ENCODE peak calls at places on chromosome 3, in five cellular contexts. One of them, this sample, is unnamed.

GRCh38 chr3:31903686-31904431 is 77.2 kb downstream of the OSBPL10 start:
- DNase-seq in CD4-positive, alpha-beta T cell: no peak
- DNase-seq in A549: no peak
- DNase-seq in left ventricle myocardium inferior: no peak
- DNase-seq in heart right ventricle: no peak
- DNase-seq in this sample: no peak

GRCh38 chr3:72213296-72214064 is 428.5 kb upstream of the PROK2 start:
- DNase-seq in heart right ventricle: no peak
- DNase-seq in CD4-positive, alpha-beta T cell: no peak
- DNase-seq in left ventricle myocardium inferior: no peak
- DNase-seq in A549: no peak
- DNase-seq in this sample: no peak

GRCh38 chr3:135736740-135737139 is 228.8 kb upstream of the PPP2R3A start:
- DNase-seq in CD4-positive, alpha-beta T cell: no peak
- DNase-seq in A549: no peak
- DNase-seq in left ventricle myocardium inferior: no peak
- DNase-seq in heart right ventricle: no peak
- DNase-seq in this sample: no peak

GRCh38 chr3:30277494-30277893 is 328.9 kb upstream of the TGFBR2 start:
- DNase-seq in left ventricle myocardium inferior: no peak
- DNase-seq in A549: no peak
- DNase-seq in heart right ventricle: no peak
- DNase-seq in CD4-positive, alpha-beta T cell: no peak
- DNase-seq in this sample: no peak

GRCh38 chr3:169295912-169296311 is 367.6 kb downstream of the MECOM start:
- DNase-seq in A549: no peak
- DNase-seq in CD4-positive, alpha-beta T cell: no peak
- DNase-seq in left ventricle myocardium inferior: no peak
- DNase-seq in heart right ventricle: no peak
- DNase-seq in this sample: no peak

GRCh38 chr3:88000853-88001252 is 58.0 kb downstream of the CGGBP1 start:
- DNase-seq in left ventricle myocardium inferior: no peak
- DNase-seq in A549: no peak
- DNase-seq in heart right ventricle: peak; percentile 12
- DNase-seq in CD4-positive, alpha-beta T cell: no peak
- DNase-seq in this sample: no peak

GRCh38 chr3:71214797-71215196 is 368.7 kb downstream of the FOXP1 start:
- DNase-seq in heart right ventricle: no peak
- DNase-seq in A549: no peak
- DNase-seq in CD4-positive, alpha-beta T cell: no peak
- DNase-seq in left ventricle myocardium inferior: no peak
- DNase-seq in this sample: no peak

GRCh38 chr3:111924283-111924682 is 54.5 kb upstream of the ABHD10 start:
- DNase-seq in heart right ventricle: peak; percentile 56
- DNase-seq in left ventricle myocardium inferior: peak; percentile 64
- DNase-seq in CD4-positive, alpha-beta T cell: no peak
- DNase-seq in A549: no peak
- DNase-seq in this sample: no peak

GRCh38 chr3:126070146-126070545 is 13.8 kb downstream of the SLC41A3 start:
- DNase-seq in CD4-positive, alpha-beta T cell: no peak
- DNase-seq in left ventricle myocardium inferior: no peak
- DNase-seq in heart right ventricle: no peak
- DNase-seq in A549: no peak
- DNase-seq in this sample: no peak

GRCh38 chr3:58045084-58045483 is 36.9 kb downstream of the FLNB start:
- DNase-seq in left ventricle myocardium inferior: no peak
- DNase-seq in CD4-positive, alpha-beta T cell: no peak
- DNase-seq in heart right ventricle: no peak
- DNase-seq in A549: no peak
- DNase-seq in this sample: no peak

GRCh38 chr3:58047806-58048205 is 39.6 kb downstream of the FLNB start:
- DNase-seq in left ventricle myocardium inferior: no peak
- DNase-seq in A549: no peak
- DNase-seq in CD4-positive, alpha-beta T cell: no peak
- DNase-seq in heart right ventricle: no peak
- DNase-seq in this sample: no peak

GRCh38 chr3:58051196-58051595 is 43.0 kb downstream of the FLNB start:
- DNase-seq in heart right ventricle: no peak
- DNase-seq in CD4-positive, alpha-beta T cell: no peak
- DNase-seq in left ventricle myocardium inferior: no peak
- DNase-seq in A549: no peak
- DNase-seq in this sample: no peak

GRCh38 chr3:58049143-58049785 is 41.0 kb downstream of the FLNB start:
- DNase-seq in heart right ventricle: peak; percentile 28
- DNase-seq in A549: peak; percentile 66
- DNase-seq in left ventricle myocardium inferior: peak; percentile 35
- DNase-seq in CD4-positive, alpha-beta T cell: no peak
- DNase-seq in this sample: no peak

GRCh38 chr3:58048301-58048700 is 40.1 kb downstream of the FLNB start:
- DNase-seq in left ventricle myocardium inferior: peak; percentile 22
- DNase-seq in A549: no peak
- DNase-seq in heart right ventricle: no peak
- DNase-seq in CD4-positive, alpha-beta T cell: no peak
- DNase-seq in this sample: no peak
- H3K27ac ChIP-seq in left ventricle myocardium inferior: peak overlapping the region; percentile 78
- H3K27ac ChIP-seq in A549: peak overlapping the region; percentile 72
- H3K27ac ChIP-seq in heart right ventricle: peak overlapping the region; percentile 91
- H3K27ac ChIP-seq in CD4-positive, alpha-beta T cell: no peak overlapping the region
- H3K27ac ChIP-seq in this sample: no peak overlapping the region

GRCh38 chr3:183880121-183880520 is 4.6 kb downstream of the PARL start:
- DNase-seq in CD4-positive, alpha-beta T cell: no peak
- DNase-seq in left ventricle myocardium inferior: no peak
- DNase-seq in heart right ventricle: no peak
- DNase-seq in A549: no peak
- DNase-seq in this sample: no peak

GRCh38 chr3:183885766-183886165 is 1.1 kb upstream of the PARL start:
- DNase-seq in A549: no peak
- DNase-seq in left ventricle myocardium inferior: no peak
- DNase-seq in heart right ventricle: no peak
- DNase-seq in CD4-positive, alpha-beta T cell: no peak
- DNase-seq in this sample: no peak

GRCh38 chr3:183884437-183885296 is at the start of gene PARL:
- DNase-seq in heart right ventricle: peak; percentile 97
- DNase-seq in A549: peak; percentile 79
- DNase-seq in CD4-positive, alpha-beta T cell: peak; percentile 93
- DNase-seq in left ventricle myocardium inferior: peak; percentile 96
- DNase-seq in this sample: peak; percentile 77

GRCh38 chr3:183884097-183884436 is 613 bp downstream of the PARL start:
- DNase-seq in A549: no peak
- DNase-seq in left ventricle myocardium inferior: no peak
- DNase-seq in heart right ventricle: no peak
- DNase-seq in CD4-positive, alpha-beta T cell: no peak
- DNase-seq in this sample: no peak

GRCh38 chr3:183883291-183884096 is 1.2 kb downstream of the PARL start:
- DNase-seq in CD4-positive, alpha-beta T cell: no peak
- DNase-seq in A549: no peak
- DNase-seq in heart right ventricle: no peak
- DNase-seq in left ventricle myocardium inferior: no peak
- DNase-seq in this sample: no peak
- H3K27ac ChIP-seq in CD4-positive, alpha-beta T cell: no peak overlapping the region
- H3K27ac ChIP-seq in A549: peak overlapping the region; percentile 79
- H3K27ac ChIP-seq in heart right ventricle: peak overlapping the region; percentile 84
- H3K27ac ChIP-seq in left ventricle myocardium inferior: peak overlapping the region; percentile 89
- H3K27ac ChIP-seq in this sample: no peak overlapping the region

GRCh38 chr3:149386299-149386606 is 8.8 kb upstream of the TM4SF1 start:
- DNase-seq in A549: no peak
- DNase-seq in heart right ventricle: no peak
- DNase-seq in CD4-positive, alpha-beta T cell: no peak
- DNase-seq in left ventricle myocardium inferior: no peak
- DNase-seq in this sample: no peak

GRCh38 chr3:149388001-149388435 is 10.6 kb upstream of the TM4SF1 start:
- DNase-seq in heart right ventricle: no peak
- DNase-seq in CD4-positive, alpha-beta T cell: no peak
- DNase-seq in A549: no peak
- DNase-seq in left ventricle myocardium inferior: no peak
- DNase-seq in this sample: no peak

GRCh38 chr3:149390316-149390715 is 12.9 kb upstream of the TM4SF1 start:
- DNase-seq in left ventricle myocardium inferior: no peak
- DNase-seq in A549: no peak
- DNase-seq in CD4-positive, alpha-beta T cell: no peak
- DNase-seq in heart right ventricle: no peak
- DNase-seq in this sample: no peak

GRCh38 chr3:149390772-149391212 is 13.3 kb upstream of the TM4SF1 start:
- DNase-seq in left ventricle myocardium inferior: no peak
- DNase-seq in A549: no peak
- DNase-seq in heart right ventricle: no peak
- DNase-seq in CD4-positive, alpha-beta T cell: no peak
- DNase-seq in this sample: no peak

GRCh38 chr3:149388714-149389417 is 11.4 kb upstream of the TM4SF1 start:
- DNase-seq in CD4-positive, alpha-beta T cell: no peak
- DNase-seq in heart right ventricle: no peak
- DNase-seq in A549: no peak
- DNase-seq in left ventricle myocardium inferior: no peak
- DNase-seq in this sample: no peak
- H3K27ac ChIP-seq in CD4-positive, alpha-beta T cell: no peak overlapping the region
- H3K27ac ChIP-seq in heart right ventricle: peak overlapping the region; percentile 87
- H3K27ac ChIP-seq in A549: peak overlapping the region; percentile 93
- H3K27ac ChIP-seq in left ventricle myocardium inferior: peak overlapping the region; percentile 88
- H3K27ac ChIP-seq in this sample: no peak overlapping the region

GRCh38 chr3:14439501-14440167 is 37.2 kb downstream of the SLC6A6 start:
- DNase-seq in left ventricle myocardium inferior: peak; percentile 83
- DNase-seq in CD4-positive, alpha-beta T cell: no peak
- DNase-seq in A549: no peak
- DNase-seq in heart right ventricle: peak; percentile 80
- DNase-seq in this sample: no peak

GRCh38 chr3:14440168-14440518 is 37.7 kb downstream of the SLC6A6 start:
- DNase-seq in A549: no peak
- DNase-seq in heart right ventricle: no peak
- DNase-seq in CD4-positive, alpha-beta T cell: no peak
- DNase-seq in left ventricle myocardium inferior: no peak
- DNase-seq in this sample: no peak

GRCh38 chr3:14440531-14441239 is 38.3 kb downstream of the SLC6A6 start:
- DNase-seq in CD4-positive, alpha-beta T cell: no peak
- DNase-seq in heart right ventricle: no peak
- DNase-seq in left ventricle myocardium inferior: no peak
- DNase-seq in A549: no peak
- DNase-seq in this sample: peak; percentile 67

GRCh38 chr3:14438262-14438661 is 35.9 kb downstream of the SLC6A6 start:
- DNase-seq in A549: no peak
- DNase-seq in heart right ventricle: no peak
- DNase-seq in left ventricle myocardium inferior: no peak
- DNase-seq in CD4-positive, alpha-beta T cell: no peak
- DNase-seq in this sample: no peak

DNA sequence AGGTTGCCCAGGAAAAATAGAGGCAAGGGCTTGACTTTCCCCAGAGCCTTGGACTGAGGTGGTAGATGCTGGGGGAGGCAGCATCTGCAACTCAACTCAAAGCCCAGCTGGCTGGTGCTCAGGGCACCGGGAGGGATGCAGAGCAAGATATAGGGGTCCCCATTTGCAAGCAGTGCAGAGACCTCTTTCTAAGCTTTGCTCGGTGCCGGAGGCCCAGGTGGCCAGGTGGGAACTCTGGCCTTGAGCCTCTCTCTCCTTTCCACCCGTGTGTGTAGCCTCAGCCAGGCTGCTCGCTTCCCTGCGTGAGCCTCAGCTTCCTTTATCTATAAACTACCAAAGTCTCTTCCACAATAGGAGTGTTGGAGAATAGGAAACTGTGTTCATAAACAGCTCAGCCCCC is 36.5 kb downstream of the SLC6A6 start:
- DNase-seq in heart right ventricle: no peak
- DNase-seq in CD4-positive, alpha-beta T cell: no peak
- DNase-seq in left ventricle myocardium inferior: no peak
- DNase-seq in A549: no peak
- DNase-seq in this sample: no peak
- H3K27ac ChIP-seq in heart right ventricle: peak overlapping the region; percentile 41
- H3K27ac ChIP-seq in CD4-positive, alpha-beta T cell: no peak overlapping the region
- H3K27ac ChIP-seq in left ventricle myocardium inferior: peak overlapping the region; percentile 73
- H3K27ac ChIP-seq in A549: no peak overlapping the region
- H3K27ac ChIP-seq in this sample: peak overlapping the region; percentile 88

GRCh38 chr3:46930176-46930944 is 46.2 kb downstream of the CCDC12 start:
- DNase-seq in CD4-positive, alpha-beta T cell: no peak
- DNase-seq in left ventricle myocardium inferior: no peak
- DNase-seq in heart right ventricle: no peak
- DNase-seq in A549: no peak
- DNase-seq in this sample: no peak
- H3K27ac ChIP-seq in CD4-positive, alpha-beta T cell: no peak overlapping the region
- H3K27ac ChIP-seq in left ventricle myocardium inferior: peak overlapping the region; percentile 90
- H3K27ac ChIP-seq in heart right ventricle: peak overlapping the region; percentile 90
- H3K27ac ChIP-seq in A549: peak overlapping the region; percentile 85
- H3K27ac ChIP-seq in this sample: peak overlapping the region; percentile 55

GRCh38 chr3:10006048-10006761 is 19.6 kb upstream of the EMC3 start:
- DNase-seq in heart right ventricle: no peak
- DNase-seq in CD4-positive, alpha-beta T cell: no peak
- DNase-seq in A549: no peak
- DNase-seq in left ventricle myocardium inferior: no peak
- DNase-seq in this sample: no peak

GRCh38 chr3:10004960-10005564 is 18.4 kb upstream of the EMC3 start:
- DNase-seq in heart right ventricle: no peak
- DNase-seq in left ventricle myocardium inferior: no peak
- DNase-seq in A549: no peak
- DNase-seq in CD4-positive, alpha-beta T cell: no peak
- DNase-seq in this sample: no peak

GRCh38 chr3:10008588-10009344 is 17.5 kb upstream of the FANCD2 start:
- DNase-seq in A549: peak; percentile 73
- DNase-seq in heart right ventricle: peak; percentile 90
- DNase-seq in left ventricle myocardium inferior: peak; percentile 92
- DNase-seq in CD4-positive, alpha-beta T cell: peak; percentile 75
- DNase-seq in this sample: peak; percentile 50

GRCh38 chr3:10006762-10007090 is 19.5 kb upstream of the FANCD2 start:
- DNase-seq in A549: no peak
- DNase-seq in CD4-positive, alpha-beta T cell: no peak
- DNase-seq in left ventricle myocardium inferior: no peak
- DNase-seq in heart right ventricle: no peak
- DNase-seq in this sample: no peak

GRCh38 chr3:10007126-10007782 is 19.0 kb upstream of the FANCD2 start:
- DNase-seq in heart right ventricle: no peak
- DNase-seq in CD4-positive, alpha-beta T cell: no peak
- DNase-seq in left ventricle myocardium inferior: no peak
- DNase-seq in A549: no peak
- DNase-seq in this sample: no peak
- H3K27ac ChIP-seq in heart right ventricle: no peak overlapping the region
- H3K27ac ChIP-seq in CD4-positive, alpha-beta T cell: no peak overlapping the region
- H3K27ac ChIP-seq in left ventricle myocardium inferior: no peak overlapping the region
- H3K27ac ChIP-seq in A549: no peak overlapping the region
- H3K27ac ChIP-seq in this sample: no peak overlapping the region

DNA sequence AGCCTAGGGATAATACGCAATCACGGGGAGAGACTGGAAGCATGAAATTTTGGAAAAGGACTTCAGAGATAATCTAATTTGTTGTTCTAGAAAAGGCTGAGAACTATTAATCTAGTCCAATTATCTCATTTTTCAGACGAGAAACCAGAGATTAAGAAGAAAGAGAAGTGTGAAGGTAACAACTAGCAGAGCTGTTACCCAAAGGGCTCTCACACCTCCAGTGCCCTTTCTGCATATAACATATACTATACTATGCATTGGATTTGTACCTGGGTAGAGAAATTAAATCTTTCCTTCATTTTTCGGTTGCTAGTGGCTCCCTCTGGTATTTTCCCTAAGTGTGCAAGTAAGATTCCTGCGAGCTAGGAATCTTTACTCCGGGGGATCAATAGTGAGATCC is 13.4 kb upstream of the TM4SF19 start:
- DNase-seq in A549: no peak
- DNase-seq in heart right ventricle: no peak
- DNase-seq in left ventricle myocardium inferior: no peak
- DNase-seq in CD4-positive, alpha-beta T cell: no peak
- DNase-seq in this sample: no peak
- H3K27ac ChIP-seq in A549: no peak overlapping the region
- H3K27ac ChIP-seq in heart right ventricle: no peak overlapping the region
- H3K27ac ChIP-seq in left ventricle myocardium inferior: no peak overlapping the region
- H3K27ac ChIP-seq in CD4-positive, alpha-beta T cell: no peak overlapping the region
- H3K27ac ChIP-seq in this sample: no peak overlapping the region